ENCODE peak calls at places on chromosomes 4 and X, in six cellular contexts. One of them, this sample, is unnamed.

GRCh38 chrX:18701621-18702361 is 5.7 kb upstream of the PPEF1 start:
- DNase-seq in foreskin fibroblast: peak
- DNase-seq in suprapubic skin: no peak
- DNase-seq in glutamatergic neuron: no peak
- DNase-seq in BE2C: peak
- DNase-seq in GM13976: no peak
- DNase-seq in this sample: no peak

GRCh38 chr4:122212880-122213279 is 60.7 kb downstream of the BLTP1 start:
- DNase-seq in suprapubic skin: no peak
- DNase-seq in foreskin fibroblast: no peak
- DNase-seq in BE2C: no peak
- DNase-seq in GM13976: no peak
- DNase-seq in glutamatergic neuron: no peak
- DNase-seq in this sample: no peak

GRCh38 chr4:141560056-141560455 is 76.3 kb upstream of the IL15 start:
- DNase-seq in foreskin fibroblast: no peak
- DNase-seq in BE2C: no peak
- DNase-seq in glutamatergic neuron: no peak
- DNase-seq in GM13976: no peak
- DNase-seq in suprapubic skin: no peak
- DNase-seq in this sample: no peak

GRCh38 chrX:119606508-119607389 is 525 bp upstream of the NKRF start:
- DNase-seq in BE2C: no peak
- DNase-seq in GM13976: no peak
- DNase-seq in glutamatergic neuron: no peak
- DNase-seq in suprapubic skin: no peak
- DNase-seq in foreskin fibroblast: no peak
- DNase-seq in this sample: peak

GRCh38 chr4:68368566-68369473 is 18.9 kb upstream of the YTHDC1 start:
- DNase-seq in foreskin fibroblast: peak
- DNase-seq in suprapubic skin: no peak
- DNase-seq in glutamatergic neuron: no peak
- DNase-seq in GM13976: no peak
- DNase-seq in BE2C: no peak
- DNase-seq in this sample: no peak

GRCh38 chr4:169342906-169343560 is 72.3 kb upstream of the SH3RF1 start:
- DNase-seq in suprapubic skin: no peak
- DNase-seq in BE2C: no peak
- DNase-seq in GM13976: no peak
- DNase-seq in foreskin fibroblast: peak
- DNase-seq in glutamatergic neuron: no peak
- DNase-seq in this sample: no peak

GRCh38 chr4:163622351-163623051 is 128.0 kb downstream of the TMA16 start:
- DNase-seq in suprapubic skin: no peak
- DNase-seq in BE2C: no peak
- DNase-seq in foreskin fibroblast: no peak
- DNase-seq in glutamatergic neuron: no peak
- DNase-seq in GM13976: no peak
- DNase-seq in this sample: no peak

GRCh38 chrX:54675762-54676161 is 122.3 kb downstream of the ITIH6 start:
- DNase-seq in GM13976: no peak
- DNase-seq in BE2C: no peak
- DNase-seq in glutamatergic neuron: no peak
- DNase-seq in foreskin fibroblast: no peak
- DNase-seq in suprapubic skin: no peak
- DNase-seq in this sample: no peak

GRCh38 chr4:168501407-168501806 is 4.6 kb downstream of the PALLD start:
- DNase-seq in glutamatergic neuron: no peak
- DNase-seq in GM13976: no peak
- DNase-seq in foreskin fibroblast: no peak
- DNase-seq in BE2C: no peak
- DNase-seq in suprapubic skin: no peak
- DNase-seq in this sample: no peak

GRCh38 chr4:98416844-98417243 is 155.7 kb downstream of the RAP1GDS1 start:
- DNase-seq in GM13976: no peak
- DNase-seq in glutamatergic neuron: no peak
- DNase-seq in foreskin fibroblast: no peak
- DNase-seq in suprapubic skin: no peak
- DNase-seq in BE2C: no peak
- DNase-seq in this sample: no peak

GRCh38 chr4:185782523-185782922 is 29.5 kb downstream of the SORBS2 start:
- DNase-seq in foreskin fibroblast: peak
- DNase-seq in suprapubic skin: no peak
- DNase-seq in GM13976: no peak
- DNase-seq in glutamatergic neuron: no peak
- DNase-seq in BE2C: no peak
- DNase-seq in this sample: no peak

GRCh38 chr4:25223770-25224375 is 10.0 kb upstream of the PI4K2B start:
- DNase-seq in GM13976: no peak
- DNase-seq in foreskin fibroblast: peak
- DNase-seq in suprapubic skin: no peak
- DNase-seq in BE2C: peak
- DNase-seq in glutamatergic neuron: no peak
- DNase-seq in this sample: no peak

GRCh38 chr4:169115897-169116254 is 105.8 kb upstream of the CBR4 start:
- DNase-seq in foreskin fibroblast: peak
- DNase-seq in suprapubic skin: no peak
- DNase-seq in GM13976: no peak
- DNase-seq in glutamatergic neuron: no peak
- DNase-seq in BE2C: no peak
- DNase-seq in this sample: no peak

GRCh38 chr4:171650543-171650942 is 162.7 kb upstream of the GALNTL6 start:
- DNase-seq in suprapubic skin: no peak
- DNase-seq in glutamatergic neuron: peak
- DNase-seq in foreskin fibroblast: no peak
- DNase-seq in BE2C: peak
- DNase-seq in GM13976: peak
- DNase-seq in this sample: peak

GRCh38 chrX:68652327-68652930 is 5.0 kb downstream of the STARD8 start:
- DNase-seq in glutamatergic neuron: no peak
- DNase-seq in GM13976: peak
- DNase-seq in foreskin fibroblast: peak
- DNase-seq in suprapubic skin: no peak
- DNase-seq in BE2C: no peak
- DNase-seq in this sample: no peak

GRCh38 chrX:41616935-41617334 is 71.8 kb upstream of the GPR34 start:
- DNase-seq in glutamatergic neuron: no peak
- DNase-seq in BE2C: no peak
- DNase-seq in foreskin fibroblast: no peak
- DNase-seq in suprapubic skin: no peak
- DNase-seq in GM13976: no peak
- DNase-seq in this sample: no peak

GRCh38 chr4:20318899-20319291 is 67.2 kb downstream of the SLIT2 start:
- DNase-seq in BE2C: no peak
- DNase-seq in foreskin fibroblast: no peak
- DNase-seq in suprapubic skin: no peak
- DNase-seq in glutamatergic neuron: no peak
- DNase-seq in GM13976: no peak
- DNase-seq in this sample: no peak

GRCh38 chr4:114879916-114880315 is 233.5 kb downstream of the NDST4 start:
- DNase-seq in GM13976: no peak
- DNase-seq in BE2C: no peak
- DNase-seq in suprapubic skin: no peak
- DNase-seq in glutamatergic neuron: no peak
- DNase-seq in foreskin fibroblast: no peak
- DNase-seq in this sample: no peak

GRCh38 chr4:145083891-145084640 is 13.9 kb downstream of the ANAPC10 start:
- DNase-seq in GM13976: no peak
- DNase-seq in foreskin fibroblast: no peak
- DNase-seq in glutamatergic neuron: no peak
- DNase-seq in suprapubic skin: no peak
- DNase-seq in BE2C: no peak
- DNase-seq in this sample: no peak

GRCh38 chr4:172599554-172599953 is 569.1 kb upstream of the GALNT7 start:
- DNase-seq in GM13976: no peak
- DNase-seq in glutamatergic neuron: no peak
- DNase-seq in foreskin fibroblast: peak
- DNase-seq in suprapubic skin: no peak
- DNase-seq in BE2C: no peak
- DNase-seq in this sample: no peak

GRCh38 chr4:69977582-69977981 is 12.1 kb upstream of the CSN2 start:
- DNase-seq in BE2C: no peak
- DNase-seq in foreskin fibroblast: no peak
- DNase-seq in suprapubic skin: no peak
- DNase-seq in glutamatergic neuron: no peak
- DNase-seq in GM13976: no peak
- DNase-seq in this sample: no peak

GRCh38 chr4:148874331-148874730 is 432.1 kb upstream of the NR3C2 start:
- DNase-seq in BE2C: no peak
- DNase-seq in glutamatergic neuron: no peak
- DNase-seq in GM13976: no peak
- DNase-seq in foreskin fibroblast: no peak
- DNase-seq in suprapubic skin: no peak
- DNase-seq in this sample: no peak
- TF ChIP-seq CTCF in BE2C: peak
- TF ChIP-seq CTCF in glutamatergic neuron: no peak
- TF ChIP-seq CTCF in GM13976: no peak
- TF ChIP-seq CTCF in foreskin fibroblast: no peak
- TF ChIP-seq CTCF in suprapubic skin: no peak
- TF ChIP-seq CTCF in this sample: no peak

DNA sequence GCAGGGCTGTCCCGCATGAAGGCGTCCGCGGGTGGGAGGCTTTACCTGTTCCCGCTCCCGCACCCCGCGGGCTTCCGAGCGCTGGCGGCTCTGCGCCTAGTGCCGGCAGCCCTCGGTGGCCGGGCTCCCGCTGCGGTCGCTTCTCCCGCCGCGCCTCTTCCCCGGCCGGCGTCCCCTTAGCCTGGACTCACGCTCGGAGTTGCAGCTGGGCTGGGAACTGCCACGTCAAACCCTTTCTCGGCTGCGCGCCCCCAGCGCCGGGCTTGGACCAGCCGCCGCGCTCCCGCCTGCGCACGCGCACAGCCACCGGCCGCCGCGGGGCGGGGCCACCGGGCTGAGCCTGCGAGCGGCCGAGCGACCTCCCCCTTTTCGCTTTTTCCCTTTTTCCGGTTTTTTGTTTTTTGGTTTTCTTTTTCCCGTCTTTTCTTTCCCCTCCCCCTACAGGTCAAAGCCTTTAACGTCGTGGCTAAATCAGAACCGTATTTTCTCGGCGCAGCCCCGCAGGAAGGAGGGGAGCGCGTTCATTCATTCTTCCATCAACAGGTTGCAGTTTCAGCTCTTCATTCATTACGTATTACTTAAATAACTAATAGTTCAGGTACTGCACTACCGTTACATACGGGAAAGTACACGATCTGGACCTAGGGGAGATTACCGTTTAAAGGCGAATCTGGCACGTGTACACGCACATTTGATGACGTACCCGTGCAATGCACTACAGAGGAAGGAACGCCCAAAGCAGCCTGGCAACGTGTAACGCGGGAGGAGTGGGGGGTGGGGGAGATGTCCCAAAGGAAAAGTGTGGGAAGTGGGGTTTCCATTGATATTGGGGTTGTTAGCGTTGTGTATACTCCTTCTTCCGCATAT is at the start of gene SEC24D:
- DNase-seq in foreskin fibroblast: peak
- DNase-seq in glutamatergic neuron: peak
- DNase-seq in GM13976: peak
- DNase-seq in suprapubic skin: peak
- DNase-seq in BE2C: peak
- DNase-seq in this sample: peak
- TF ChIP-seq CTCF in foreskin fibroblast: no peak
- TF ChIP-seq CTCF in glutamatergic neuron: peak
- TF ChIP-seq CTCF in GM13976: no peak
- TF ChIP-seq CTCF in suprapubic skin: peak
- TF ChIP-seq CTCF in BE2C: no peak
- TF ChIP-seq CTCF in this sample: no peak

DNA sequence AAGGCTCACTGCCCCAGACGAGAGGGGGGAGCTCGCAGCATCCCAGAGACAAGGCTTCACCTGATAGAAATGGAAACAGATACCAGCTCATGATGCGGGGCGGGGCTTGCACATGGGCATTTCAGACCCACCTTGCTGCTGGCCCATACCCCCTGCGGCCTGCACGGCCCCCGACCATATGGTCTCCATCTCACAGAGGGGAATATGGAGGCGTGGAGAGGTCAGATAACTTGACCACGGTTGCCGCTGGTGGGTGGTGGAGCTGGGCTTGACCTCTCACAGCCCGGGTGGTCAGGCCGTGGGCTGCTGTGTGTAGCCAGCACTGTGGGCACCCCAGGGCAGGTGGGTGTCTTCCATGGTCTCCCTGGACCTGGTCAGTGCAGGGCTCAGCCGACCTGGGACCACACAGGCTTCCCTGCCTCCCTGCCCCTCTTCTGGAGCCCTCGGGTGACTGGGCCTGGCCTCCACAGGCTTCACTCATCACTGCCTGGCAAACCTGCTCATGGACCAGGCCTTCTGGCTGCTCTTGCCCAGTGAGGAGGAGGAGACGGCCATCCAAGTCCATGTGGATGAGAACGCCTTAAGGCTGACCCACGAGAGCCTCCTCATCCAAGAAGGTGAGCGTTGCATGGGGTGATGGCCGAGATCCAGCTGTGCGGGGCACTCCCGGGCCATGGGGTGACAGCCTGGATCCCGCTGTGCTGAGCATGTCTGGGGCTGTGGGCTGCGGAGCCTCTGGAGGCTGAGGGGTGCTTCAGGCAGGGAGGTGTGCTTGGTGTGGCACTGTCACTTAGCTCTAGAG is 16.8 kb downstream of the SH3TC1 start:
- DNase-seq in GM13976: no peak
- DNase-seq in suprapubic skin: no peak
- DNase-seq in glutamatergic neuron: no peak
- DNase-seq in foreskin fibroblast: no peak
- DNase-seq in BE2C: no peak
- DNase-seq in this sample: no peak
- TF ChIP-seq CTCF in GM13976: no peak
- TF ChIP-seq CTCF in suprapubic skin: no peak
- TF ChIP-seq CTCF in glutamatergic neuron: no peak
- TF ChIP-seq CTCF in foreskin fibroblast: no peak
- TF ChIP-seq CTCF in BE2C: no peak
- TF ChIP-seq CTCF in this sample: no peak

DNA sequence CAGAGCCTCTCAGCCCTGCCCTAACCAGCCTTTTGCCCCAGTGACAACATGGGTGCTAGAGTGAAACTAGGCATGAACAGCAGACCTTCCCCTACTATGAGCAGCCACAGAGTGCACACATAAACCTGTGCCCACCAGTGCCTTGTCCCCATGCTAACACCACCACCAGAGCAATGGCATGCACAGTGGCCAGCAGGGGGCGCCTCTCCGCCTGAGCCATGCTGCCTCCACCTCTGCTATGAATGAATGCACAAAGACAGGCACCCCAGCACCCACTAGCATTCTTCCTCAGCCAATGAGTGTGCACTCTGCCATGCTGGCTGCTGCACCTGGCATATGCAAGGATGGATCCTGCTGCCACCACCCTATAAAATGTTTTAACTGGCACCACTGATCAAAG is 286.9 kb upstream of the FGF16 start:
- DNase-seq in foreskin fibroblast: no peak
- DNase-seq in GM13976: no peak
- DNase-seq in suprapubic skin: no peak
- DNase-seq in glutamatergic neuron: peak
- DNase-seq in BE2C: peak
- DNase-seq in this sample: no peak
- TF ChIP-seq CTCF in foreskin fibroblast: no peak
- TF ChIP-seq CTCF in GM13976: peak
- TF ChIP-seq CTCF in suprapubic skin: no peak
- TF ChIP-seq CTCF in glutamatergic neuron: no peak
- TF ChIP-seq CTCF in BE2C: peak
- TF ChIP-seq CTCF in this sample: peak

This sample was measured in GM13977.